ENCODE peak calls at places on chromosome 4, in four cellular contexts. Y is right lobe of liver, Z is left ventricle myocardium inferior, W is breast epithelium. A is an unnamed sample.

GRCh38 chr4:3283916-3284315 is 8.9 kb upstream of the RGS12 start:
- DNase-seq in Y (no peak), Z (no peak), W (peak; percentile 15), A (no peak)

GRCh38 chr4:88107406-88108107 is 50.9 kb downstream of the ABCG2 start:
- DNase-seq in Y (peak; percentile 48), Z (no peak), W (no peak), A (no peak)

GRCh38 chr4:4395849-4396627 is 9.1 kb downstream of the NSG1 start:
- DNase-seq in Y (no peak), Z (no peak), W (no peak), A (no peak)

GRCh38 chr4:87839309-87839946 is 6.7 kb downstream of the MEPE start:
- DNase-seq in Y (peak; percentile 34), Z (peak; percentile 16), W (peak; percentile 24), A (no peak)

GRCh38 chr4:84286048-84286447 is 213.0 kb downstream of the NKX6-1 start:
- DNase-seq in Y (no peak), Z (no peak), W (no peak), A (no peak)

GRCh38 chr4:917992-918391 is 14.1 kb downstream of the GAK start:
- DNase-seq in Y (no peak), Z (no peak), W (no peak), A (no peak)

GRCh38 chr4:7285244-7286122 is 93.1 kb downstream of the SORCS2 start:
- DNase-seq in Y (no peak), Z (no peak), W (peak; percentile 55), A (peak; percentile 72)

GRCh38 chr4:36168127-36168898 is 76.0 kb downstream of the ARAP2 start:
- DNase-seq in Y (no peak), Z (no peak), W (no peak), A (no peak)

GRCh38 chr4:82753725-82754410 is 44.7 kb downstream of the SCD5 start:
- DNase-seq in Y (no peak), Z (no peak), W (no peak), A (no peak)

GRCh38 chr4:112083587-112084347 is 61.5 kb upstream of the FAM241A start:
- DNase-seq in Y (no peak), Z (no peak), W (no peak), A (no peak)

GRCh38 chr4:185710487-185710995 is 101.5 kb downstream of the SORBS2 start:
- DNase-seq in Y (peak; percentile 88), Z (no peak), W (peak; percentile 50), A (peak; percentile 85)

GRCh38 chr4:22077571-22077970 is 129.0 kb upstream of the KCNIP4 start:
- DNase-seq in Y (no peak), Z (no peak), W (no peak), A (no peak)

GRCh38 chr4:123631699-123632098 is 235.1 kb downstream of the SPRY1 start:
- DNase-seq in Y (no peak), Z (no peak), W (no peak), A (no peak)

GRCh38 chr4:12486995-12487394 is 997.1 kb downstream of the RAB28 start:
- DNase-seq in Y (no peak), Z (peak; percentile 14), W (no peak), A (no peak)

GRCh38 chr4:2472187-2472586 is 3.3 kb downstream of the RNF4 start:
- DNase-seq in Y (no peak), Z (no peak), W (no peak), A (peak; percentile 28)

GRCh38 chr4:8274772-8275241 is 5.3 kb downstream of the HTRA3 start:
- DNase-seq in Y (no peak), Z (peak; percentile 90), W (peak; percentile 65), A (peak; percentile 91)

GRCh38 chr4:3329887-3330286 is 37.1 kb downstream of the RGS12 start:
- DNase-seq in Y (no peak), Z (no peak), W (peak; percentile 2), A (no peak)

GRCh38 chr4:77453911-77454310 is 151.7 kb upstream of the CXCL13 start:
- DNase-seq in Y (no peak), Z (no peak), W (no peak), A (no peak)

GRCh38 chr4:144633215-144633614 is 12.7 kb upstream of the HHIP start:
- DNase-seq in Y (no peak), Z (no peak), W (no peak), A (no peak)

GRCh38 chr4:26937136-26937535 is 76.5 kb downstream of the STIM2 start:
- DNase-seq in Y (no peak), Z (no peak), W (no peak), A (no peak)

GRCh38 chr4:38128478-38129451 is 168.6 kb downstream of the PTTG2 start:
- DNase-seq in Y (peak; percentile 39), Z (no peak), W (no peak), A (no peak)

GRCh38 chr4:176548571-176548970 is 228.8 kb downstream of the SPCS3 start:
- DNase-seq in Y (no peak), Z (no peak), W (no peak), A (no peak)

GRCh38 chr4:112403072-112403945 is 106.1 kb downstream of the ALPK1 start:
- DNase-seq in Y (no peak), Z (no peak), W (no peak), A (no peak)

GRCh38 chr4:152935661-152936445 is at the start of gene FHDC1:
- DNase-seq in Y (peak; percentile 85), Z (no peak), W (peak; percentile 76), A (peak; percentile 57)

DNA sequence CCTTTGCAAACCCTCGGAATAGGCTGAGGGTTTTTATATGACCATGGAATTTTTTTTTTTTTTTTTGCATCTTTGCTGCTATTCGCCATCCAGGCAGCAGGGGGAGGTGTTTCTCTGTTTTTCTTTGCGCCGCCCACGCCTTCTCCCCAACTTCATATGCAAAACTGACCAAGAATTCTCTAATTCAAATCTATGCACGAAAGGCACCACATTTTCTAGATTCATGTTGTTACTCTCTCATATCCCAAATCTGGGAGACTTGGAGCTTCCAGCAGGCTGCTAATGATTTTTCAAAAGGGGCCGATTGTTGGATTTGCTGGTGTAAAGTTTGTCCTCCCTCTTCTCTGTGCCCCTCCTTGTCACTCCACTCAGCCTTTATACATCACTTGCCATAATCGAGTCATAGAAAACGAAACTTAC is 29.1 kb upstream of the BOD1L1 start:
- DNase-seq in Y (peak; percentile 60), Z (peak; percentile 40), W (peak; percentile 48), A (peak; percentile 65)
- H3K27ac ChIP-seq in Y (no peak overlapping the region), Z (no peak overlapping the region), W (no peak overlapping the region), A (no peak overlapping the region)

GRCh38 chr4:86592553-86593249 is 1.4 kb upstream of the PTPN13 start:
- DNase-seq in Y (no peak), Z (no peak), W (no peak), A (no peak)
- H3K4me3 ChIP-seq in Y (no peak overlapping the region), Z (peak overlapping the region; percentile 74), W (no peak overlapping the region), A (no peak overlapping the region)

DNA sequence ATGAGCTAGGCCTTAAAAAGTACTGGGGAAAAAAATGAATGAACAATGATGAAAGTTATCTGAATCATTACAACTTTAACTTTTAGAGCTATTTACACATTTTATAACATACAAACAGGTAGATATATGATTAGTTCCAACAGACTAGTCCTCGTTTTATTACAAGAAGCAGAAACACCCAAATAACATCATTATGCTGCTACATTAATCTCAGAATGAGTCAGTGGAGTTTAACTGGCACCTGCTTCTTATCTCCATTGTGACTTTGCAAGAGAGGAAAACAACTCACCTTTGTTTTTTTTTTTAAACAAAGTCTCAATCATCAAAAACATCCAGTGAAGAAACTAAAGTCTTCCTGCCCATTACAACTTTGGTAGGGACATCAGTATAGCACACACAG is 15.2 kb downstream of the ATP8A1 start:
- DNase-seq in Y (no peak), Z (no peak), W (no peak), A (no peak)
- H3K4me1 ChIP-seq in Y (no peaks in the 10 kb centered on the region), Z (peaks cover 92% of the 10 kb centered on the region), W (no peaks in the 10 kb centered on the region), A (no peaks in the 10 kb centered on the region)

DNA sequence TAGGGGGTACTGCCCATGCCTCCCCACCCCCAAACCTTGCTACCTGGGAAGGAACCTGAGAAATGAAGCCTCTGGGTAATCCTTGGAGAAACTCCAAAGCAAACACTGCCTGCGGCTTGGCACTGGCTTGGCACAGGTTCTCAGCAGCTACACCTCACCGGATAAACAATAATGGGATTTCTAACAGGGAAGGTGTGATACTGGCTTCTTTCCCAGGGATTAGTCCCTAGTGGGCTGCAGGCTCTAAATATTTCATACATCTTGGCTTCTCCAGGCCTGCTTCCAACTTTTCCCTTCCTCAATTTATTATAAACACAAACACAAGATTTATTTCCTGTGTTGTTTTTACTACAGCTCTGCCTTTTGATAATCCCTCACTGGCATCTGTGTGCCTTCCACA is 12.5 kb downstream of the SEC24D start:
- DNase-seq in Y (peak; percentile 54), Z (no peak), W (peak; percentile 69), A (no peak)
- H3K27ac ChIP-seq in Y (peak overlapping the region; percentile 79), Z (no peak overlapping the region), W (peak overlapping the region; percentile 63), A (no peak overlapping the region)

GRCh38 chr4:165965503-165965902 is 92.5 kb downstream of the TLL1 start:
- DNase-seq in Y (no peak), Z (no peak), W (no peak), A (no peak)

GRCh38 chr4:165964591-165964990 is 91.6 kb downstream of the TLL1 start:
- DNase-seq in Y (no peak), Z (no peak), W (no peak), A (no peak)

GRCh38 chr4:165970703-165971420 is 97.8 kb downstream of the TLL1 start:
- DNase-seq in Y (no peak), Z (no peak), W (no peak), A (no peak)

GRCh38 chr4:165966833-165967232 is 93.8 kb downstream of the TLL1 start:
- DNase-seq in Y (no peak), Z (no peak), W (no peak), A (no peak)

DNA sequence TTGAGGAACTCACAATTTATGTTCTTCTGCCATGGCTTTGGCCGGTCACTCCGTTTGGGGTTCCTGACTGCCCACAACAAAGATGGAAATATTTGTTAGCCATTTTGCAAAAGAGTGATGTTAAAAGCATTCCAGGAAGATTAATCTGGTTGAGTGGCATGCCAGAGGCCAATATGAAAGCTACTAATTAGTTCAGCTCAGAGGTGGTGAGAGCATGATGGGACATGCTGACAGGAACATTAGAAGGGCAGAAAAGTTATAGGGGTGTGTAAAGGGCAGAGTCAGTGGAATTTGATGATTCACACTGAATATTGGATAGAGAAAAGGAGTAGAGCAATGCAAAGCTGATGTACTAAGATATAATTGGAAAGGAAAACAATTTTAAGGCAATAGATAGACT is 94.4 kb downstream of the TLL1 start:
- DNase-seq in Y (no peak), Z (no peak), W (no peak), A (no peak)
- H3K4me3 ChIP-seq in Y (no peak overlapping the region), Z (no peak overlapping the region), W (no peak overlapping the region), A (no peak overlapping the region)

GRCh38 chr4:133559987-133560386 is 410.9 kb downstream of the PCDH10 start:
- DNase-seq in Y (no peak), Z (no peak), W (no peak), A (no peak)

GRCh38 chr4:133565379-133565778 is 416.3 kb downstream of the PCDH10 start:
- DNase-seq in Y (no peak), Z (no peak), W (no peak), A (no peak)
- H3K4me1 ChIP-seq in Y (no peaks in the 10 kb centered on the region), Z (no peaks in the 10 kb centered on the region), W (no peaks in the 10 kb centered on the region), A (no peaks in the 10 kb centered on the region)

GRCh38 chr4:15920723-15921591 is 17.6 kb downstream of the FGFBP1 start:
- DNase-seq in Y (peak; percentile 38), Z (no peak), W (peak; percentile 23), A (peak; percentile 92)
- H3K27ac ChIP-seq in Y (no peak overlapping the region), Z (no peak overlapping the region), W (no peak overlapping the region), A (no peak overlapping the region)

GRCh38 chr4:124708517-124709300 is 3.8 kb downstream of the ANKRD50 start:
- DNase-seq in Y (no peak), Z (no peak), W (no peak), A (no peak)
- H3K4me3 ChIP-seq in Y (no peak overlapping the region), Z (no peak overlapping the region), W (no peak overlapping the region), A (peak overlapping the region; percentile 53)

A was measured in aorta.